ENCODE peak calls at places on chromosomes 2 and 18, in five cellular contexts. D, H, Y, F and W are unnamed samples. For H3K36me3, the result is how much of the 10 kb centered on the place peaks cover.

GRCh38 chr18:9336827-9337226 is 2.3 kb downstream of the TWSG1 start:
- DNase-seq in D (no peak), H (no peak), Y (no peak), F (no peak), W (no peak)

GRCh38 chr2:57376985-57377384 is 669.6 kb upstream of the VRK2 start:
- DNase-seq in D (no peak), H (no peak), Y (peak), F (peak), W (no peak)

GRCh38 chr2:194700726-194701125 is 956.3 kb upstream of the SLC39A10 start:
- DNase-seq in D (no peak), H (no peak), Y (no peak), F (no peak), W (no peak)

GRCh38 chr2:23624378-23624777 is 239.4 kb downstream of the KLHL29 start:
- DNase-seq in D (no peak), H (no peak), Y (peak), F (peak), W (peak)

GRCh38 chr2:70553584-70554337 is at the start of gene TGFA:
- DNase-seq in D (peak), H (peak), Y (peak), F (peak), W (peak)

GRCh38 chr2:100409975-100410647 is 7.4 kb downstream of the CHST10 start:
- DNase-seq in D (no peak), H (no peak), Y (no peak), F (no peak), W (no peak)

GRCh38 chr2:212098966-212099365 is 439.6 kb downstream of the ERBB4 start:
- DNase-seq in D (no peak), H (no peak), Y (no peak), F (no peak), W (no peak)

GRCh38 chr2:237924164-237924534 is 42.7 kb upstream of the UBE2F start:
- DNase-seq in D (no peak), H (no peak), Y (no peak), F (no peak), W (no peak)

GRCh38 chr18:3058328-3059191 is 45.6 kb upstream of the LPIN2 start:
- DNase-seq in D (no peak), H (no peak), Y (no peak), F (no peak), W (no peak)

GRCh38 chr2:13240789-13241487 is 524.2 kb downstream of the TRIB2 start:
- DNase-seq in D (peak), H (no peak), Y (no peak), F (no peak), W (no peak)

DNA sequence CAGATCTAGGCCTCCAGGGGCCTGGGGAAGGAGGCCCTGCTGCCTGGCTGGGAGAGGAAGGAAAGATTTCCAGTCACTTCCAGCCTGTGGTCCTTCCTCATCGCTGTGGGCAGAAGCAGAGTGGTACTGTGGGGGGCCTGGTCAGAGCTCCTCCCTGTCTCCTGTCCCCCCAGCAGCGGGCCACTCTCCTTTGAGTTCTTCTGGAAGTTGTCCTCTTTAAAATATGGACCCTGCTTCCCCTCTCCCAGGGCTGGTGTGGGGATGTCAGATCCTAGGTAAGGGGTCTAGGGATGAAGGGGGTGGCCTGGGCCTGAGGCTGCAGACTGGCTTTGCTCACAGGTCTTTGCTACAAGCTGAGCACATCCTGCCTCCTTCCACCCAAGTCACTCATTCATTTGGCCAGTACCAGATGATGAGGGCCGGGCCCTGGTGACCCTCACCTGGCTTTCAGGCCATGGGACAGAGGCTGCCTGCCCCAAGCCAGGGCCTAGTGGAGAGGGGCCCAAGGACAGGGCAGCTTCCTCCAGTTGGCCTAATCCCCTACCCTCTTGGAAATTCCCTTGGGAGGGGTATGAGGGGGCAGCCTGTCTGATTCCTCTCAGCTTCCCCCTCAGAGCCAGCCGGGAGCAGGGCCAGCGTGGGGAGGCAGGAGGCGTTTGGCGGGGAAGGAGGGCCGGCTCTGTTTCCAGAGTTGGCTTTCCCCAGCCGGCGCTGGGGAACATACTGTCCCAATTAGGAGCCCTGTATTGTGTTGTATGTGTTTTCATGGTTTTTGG is 231.9 kb downstream of the DYSF start:
- DNase-seq in D (no peak), H (no peak), Y (no peak), F (no peak), W (peak)
- H3K36me3 ChIP-seq in D (under half), H (under half), Y (under half), F (under half), W (under half)

DNA sequence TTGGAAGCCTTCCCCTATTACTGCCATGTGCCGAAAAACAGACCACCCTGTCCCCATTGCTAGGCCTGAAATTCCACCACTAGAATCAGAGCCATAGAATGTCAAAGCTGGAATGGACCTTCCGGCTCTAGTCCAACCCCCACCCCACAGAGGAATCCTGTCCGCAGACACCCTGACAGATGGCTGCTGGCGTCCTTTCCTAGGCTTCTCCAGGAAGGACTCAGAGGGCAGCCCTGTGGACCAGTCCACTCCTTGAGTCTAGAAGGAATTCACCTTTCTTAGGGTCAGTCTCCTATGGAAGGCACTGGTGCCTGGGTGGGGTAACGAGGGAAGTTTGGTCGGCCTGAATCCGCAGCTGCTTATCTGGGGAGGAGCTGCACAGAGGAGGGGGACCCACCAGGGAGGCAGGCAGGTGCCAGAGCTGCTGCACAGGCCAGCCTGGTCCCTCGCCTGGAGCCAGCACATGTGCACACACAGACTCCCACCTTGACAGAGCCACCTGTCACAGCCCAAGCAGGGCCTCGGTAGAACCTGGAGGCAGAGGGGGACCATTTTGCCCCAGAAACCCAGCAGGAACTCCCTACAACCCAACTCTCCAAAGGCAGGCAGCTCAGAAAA is 2.5 kb downstream of the DNMT3A start:
- DNase-seq in D (peak), H (no peak), Y (no peak), F (no peak), W (peak)
- H3K4me3 ChIP-seq in D (no peak), H (no peak), Y (no peak), F (peak), W (no peak)

DNA sequence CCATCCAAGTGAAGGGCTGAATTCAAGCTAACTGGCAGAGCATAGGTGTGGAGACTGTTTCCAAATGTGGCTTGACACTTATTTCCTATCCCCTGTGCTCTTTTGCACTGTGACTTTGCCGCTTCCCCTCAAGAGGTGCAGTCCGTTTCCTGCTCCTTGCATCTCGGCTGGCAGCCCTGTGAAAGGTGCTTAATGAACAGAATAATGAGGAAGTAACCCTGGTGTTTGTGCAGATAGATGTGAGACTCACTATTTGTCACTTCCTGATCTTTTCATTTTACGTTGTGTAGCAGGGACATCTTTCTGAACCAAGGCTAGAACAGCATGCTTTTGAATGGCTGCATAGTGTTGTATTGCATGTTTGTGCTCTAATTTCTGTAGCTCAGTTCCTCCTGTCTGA is 60.8 kb downstream of the CEP192 start:
- DNase-seq in D (no peak), H (no peak), Y (no peak), F (no peak), W (no peak)
- H3K36me3 ChIP-seq in D (under half), H (under half), Y (under half), F (under half), W (under half)

DNA sequence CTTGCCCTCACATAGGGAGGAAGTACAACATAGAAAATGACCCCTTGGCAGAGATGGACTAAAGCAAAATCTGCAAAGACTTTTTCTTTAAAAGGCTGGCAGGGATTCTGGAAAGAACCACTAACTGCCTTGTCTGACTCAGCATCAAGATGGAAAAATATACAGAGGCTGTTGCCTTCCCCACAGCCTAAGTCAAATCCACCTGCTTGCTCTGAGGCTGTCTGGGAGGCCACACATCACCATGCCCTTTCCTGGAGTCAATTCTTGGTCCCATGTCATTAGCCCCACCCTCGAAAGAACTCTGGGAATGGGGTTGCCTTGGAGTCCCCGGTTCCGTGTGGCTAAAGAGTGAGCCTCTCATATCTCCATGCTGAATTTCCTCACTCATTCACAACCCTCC is 39.5 kb downstream of the BMP10 start:
- DNase-seq in D (peak), H (no peak), Y (no peak), F (no peak), W (no peak)
- H3K4me3 ChIP-seq in D (no peak), H (no peak), Y (no peak), F (no peak), W (no peak)

DNA sequence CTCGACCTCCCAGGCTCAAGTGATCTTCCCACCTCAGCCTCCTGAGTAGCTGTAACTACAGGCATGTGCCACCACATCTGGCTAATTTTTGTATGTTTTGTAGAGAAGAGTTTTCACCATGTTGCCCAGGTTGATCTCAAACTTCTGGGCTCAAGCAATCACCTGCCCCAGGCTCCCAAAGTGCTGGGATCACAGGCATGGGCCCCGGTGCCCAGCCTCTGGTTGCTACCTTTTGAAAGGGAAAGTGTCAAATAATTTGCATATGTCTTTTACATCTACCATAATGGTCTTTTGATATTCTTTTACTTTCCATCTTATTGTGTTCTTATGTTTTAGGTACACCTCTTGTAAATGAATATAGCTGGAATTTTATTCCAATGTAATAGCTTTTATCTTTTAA is 263.1 kb upstream of the FN1 start:
- DNase-seq in D (no peak), H (no peak), Y (no peak), F (no peak), W (no peak)
- H3K36me3 ChIP-seq in D (under half), H (under half), Y (under half), F (under half), W (under half)

GRCh38 chr2:40512246-40512645 is 60.4 kb upstream of the SLC8A1 start:
- DNase-seq in D (peak), H (peak), Y (peak), F (no peak), W (peak)

GRCh38 chr2:40507429-40507828 is 55.5 kb upstream of the SLC8A1 start:
- DNase-seq in D (no peak), H (no peak), Y (no peak), F (no peak), W (no peak)

GRCh38 chr2:40516604-40517003 is 64.7 kb upstream of the SLC8A1 start:
- DNase-seq in D (no peak), H (no peak), Y (no peak), F (no peak), W (no peak)

GRCh38 chr2:40511661-40512213 is 59.8 kb upstream of the SLC8A1 start:
- DNase-seq in D (peak), H (peak), Y (peak), F (peak), W (no peak)
- H3K4me3 ChIP-seq in D (peak), H (peak), Y (no peak), F (no peak), W (peak)

DNA sequence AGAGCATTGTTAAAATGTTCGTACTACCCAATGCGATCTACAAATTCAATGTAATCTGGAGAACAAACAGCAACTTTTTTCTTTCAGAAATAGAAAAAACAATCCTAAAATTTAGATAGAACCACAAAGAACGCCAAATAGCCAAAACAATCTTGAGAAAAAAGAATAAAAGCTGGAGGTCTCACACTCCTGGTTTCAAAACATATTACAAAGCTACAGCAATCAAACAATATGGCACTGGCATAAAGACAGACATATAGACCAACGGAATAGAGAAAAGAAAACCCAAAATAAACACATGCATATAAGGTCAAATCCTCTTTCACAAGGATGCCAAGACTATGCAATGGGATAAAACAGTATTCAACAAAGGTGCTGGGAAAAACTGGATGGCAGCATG is 74.5 kb downstream of the MAP4K3 start:
- DNase-seq in D (no peak), H (no peak), Y (no peak), F (no peak), W (no peak)
- H3K36me3 ChIP-seq in D (under half), H (under half), Y (under half), F (under half), W (under half)

GRCh38 chr2:131419447-131419846 is 55.5 kb upstream of the RAB6D start:
- DNase-seq in D (no peak), H (peak), Y (peak), F (peak), W (no peak)

GRCh38 chr2:131426727-131427126 is 49.2 kb upstream of the TUBA3D start:
- DNase-seq in D (no peak), H (no peak), Y (no peak), F (no peak), W (no peak)

GRCh38 chr2:131431336-131431735 is 44.6 kb upstream of the TUBA3D start:
- DNase-seq in D (peak), H (no peak), Y (no peak), F (no peak), W (no peak)

DNA sequence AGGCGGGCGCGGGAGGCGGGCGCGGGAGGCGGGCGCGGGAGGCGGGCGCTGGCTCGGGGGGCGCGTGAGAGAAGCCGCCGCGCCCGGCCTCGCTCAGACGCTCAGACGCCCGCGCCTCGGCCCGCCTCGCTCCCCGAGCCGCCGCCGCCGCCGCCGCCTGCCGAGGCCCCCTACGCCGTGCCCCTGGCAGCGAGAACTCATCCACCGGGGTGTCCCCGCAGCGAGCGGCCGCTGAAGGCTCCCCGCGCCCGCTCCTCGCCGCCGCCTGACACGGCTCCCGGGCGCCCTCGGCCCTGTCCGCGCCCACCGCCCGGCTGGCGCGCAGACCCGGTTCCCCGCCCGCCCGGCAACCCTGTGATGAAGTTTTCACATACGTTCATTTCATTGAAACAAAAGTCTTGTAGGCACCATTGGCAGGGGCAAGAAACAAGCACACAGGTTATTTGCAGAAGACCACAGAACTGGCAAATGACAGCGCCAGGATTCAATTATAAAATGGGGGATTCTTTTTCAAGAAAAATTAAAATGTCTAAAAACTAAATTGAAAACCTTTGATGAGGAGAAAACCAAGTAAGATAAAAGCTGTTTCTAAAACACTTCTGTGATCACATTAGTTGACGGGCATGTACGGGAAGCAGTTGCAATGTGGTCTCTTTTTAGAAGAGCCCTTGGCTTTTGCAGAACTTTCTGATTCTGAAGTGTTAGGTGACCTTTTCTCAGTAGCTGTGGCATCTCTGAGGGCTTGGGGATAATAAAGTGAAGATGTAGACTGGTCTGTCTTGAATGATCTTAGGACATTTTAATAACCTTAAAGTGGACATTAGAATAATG is 50.5 kb upstream of the TUBA3D start:
- DNase-seq in D (no peak), H (no peak), Y (no peak), F (peak), W (no peak)
- H3K4me3 ChIP-seq in D (peak), H (peak), Y (no peak), F (peak), W (no peak)